ENCODE peak calls at places on chromosomes 13 and 19, in ten cellular contexts. I is neural progenitor cell; H is CD4-positive, CD25-positive, alpha-beta regulatory T cell; E is GM23248; J is CD8-positive, alpha-beta memory T cell; F is heart left ventricle; M is body of pancreas; N is upper lobe of right lung; R is tibial nerve; V is SJCRH30. G is an unnamed sample.
A peak's percentile ranks its signal among the peaks of the same experiment; 100 is the strongest.

GRCh38 chr13:85473144-85473543 is 326.1 kb downstream of the SLITRK6 start:
- DNase-seq in N (no peak), H (no peak), E (no peak), F (no peak), M (no peak), J (no peak), V (no peak), R (no peak), I (no peak), G (no peak)

GRCh38 chr13:107450931-107451330 is 764.4 kb downstream of the LIG4 start:
- DNase-seq in I (no peak), H (no peak), V (no peak), J (no peak), R (peak; percentile 7), M (no peak), F (peak; percentile 34), E (peak; percentile 98), N (no peak), G (no peak)

GRCh38 chr13:36736119-36736726 is 62.4 kb downstream of the SERTM1 start:
- DNase-seq in I (peak; percentile 74), N (no peak), V (peak; percentile 57), R (peak; percentile 64), H (peak; percentile 24), M (peak; percentile 58), E (peak; percentile 83), J (peak; percentile 16), F (peak; percentile 24), G (peak; percentile 39)

GRCh38 chr13:44796597-44797517 is 192.4 kb downstream of the NUFIP1 start:
- DNase-seq in N (no peak), F (no peak), V (no peak), E (no peak), J (no peak), I (no peak), R (no peak), M (no peak), H (no peak), G (no peak)

GRCh38 chr19:33133438-33134031 is 1.6 kb downstream of the WDR88 start:
- DNase-seq in J (no peak), I (peak; percentile 40), F (no peak), H (no peak), N (no peak), E (no peak), M (peak; percentile 35), V (no peak), R (no peak), G (no peak)

GRCh38 chr19:55094456-55095259 is 19.0 kb downstream of the EPS8L1 start:
- DNase-seq in V (no peak), J (no peak), I (peak; percentile 60), H (no peak), E (no peak), F (no peak), N (no peak), M (no peak), R (no peak), G (no peak)

GRCh38 chr19:51025401-51025800 is 1.0 kb downstream of the KLK11 start:
- DNase-seq in M (peak; percentile 40), J (no peak), H (no peak), V (no peak), R (no peak), N (no peak), I (no peak), E (no peak), F (no peak), G (no peak)

GRCh38 chr13:48979892-48980291 is 4.2 kb downstream of the FNDC3A start:
- DNase-seq in N (no peak), H (no peak), J (no peak), I (no peak), E (no peak), F (no peak), R (no peak), V (no peak), M (no peak), G (no peak)

GRCh38 chr19:14544047-14544446 is 14.7 kb downstream of the TECR start:
- DNase-seq in I (no peak), N (no peak), H (no peak), M (no peak), R (no peak), V (no peak), J (no peak), E (no peak), F (no peak), G (no peak)

GRCh38 chr19:14550201-14550754 is 20.9 kb downstream of the TECR start:
- DNase-seq in R (no peak), I (no peak), J (no peak), M (peak; percentile 53), H (no peak), N (no peak), F (no peak), E (no peak), V (no peak), G (no peak)

GRCh38 chr19:14544977-14545715 is 15.8 kb downstream of the TECR start:
- DNase-seq in V (peak; percentile 65), N (peak; percentile 74), F (peak; percentile 56), J (no peak), E (no peak), I (no peak), H (no peak), R (no peak), M (peak; percentile 81), G (no peak)

GRCh38 chr19:14542721-14543328 is 13.4 kb downstream of the TECR start:
- DNase-seq in F (no peak), N (no peak), V (no peak), I (no peak), M (no peak), J (no peak), H (no peak), R (no peak), E (peak; percentile 77), G (no peak)

DNA sequence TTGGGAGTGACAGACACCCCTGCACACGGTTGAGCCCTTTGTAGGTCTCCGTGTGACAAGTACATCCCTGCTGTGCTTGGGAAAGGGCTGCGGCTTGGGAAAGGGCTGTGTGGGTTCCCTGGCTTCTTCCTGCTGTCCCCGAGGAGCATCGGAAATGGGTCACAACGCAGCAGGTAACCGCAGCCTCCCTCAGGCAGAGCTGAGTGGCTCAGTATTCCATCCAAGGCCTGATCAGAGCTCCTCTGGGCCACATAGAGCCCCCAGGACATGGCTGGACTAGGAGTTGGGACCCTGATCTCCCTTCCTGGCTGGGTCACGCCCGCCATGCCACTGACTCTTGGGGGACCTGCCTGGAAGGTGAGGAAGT is 16.3 kb downstream of the TECR start:
- DNase-seq in N (no peak), F (no peak), J (no peak), H (no peak), M (no peak), I (no peak), V (no peak), R (no peak), E (no peak), G (no peak)
- H3K4me3 ChIP-seq in N (no peak overlapping the region), F (no peak overlapping the region), J (no peak overlapping the region), H (no peak overlapping the region), M (no peak overlapping the region), I (no peak overlapping the region), V (no peak overlapping the region), R (no peak overlapping the region), E (no peak overlapping the region), G (no peak overlapping the region)

DNA sequence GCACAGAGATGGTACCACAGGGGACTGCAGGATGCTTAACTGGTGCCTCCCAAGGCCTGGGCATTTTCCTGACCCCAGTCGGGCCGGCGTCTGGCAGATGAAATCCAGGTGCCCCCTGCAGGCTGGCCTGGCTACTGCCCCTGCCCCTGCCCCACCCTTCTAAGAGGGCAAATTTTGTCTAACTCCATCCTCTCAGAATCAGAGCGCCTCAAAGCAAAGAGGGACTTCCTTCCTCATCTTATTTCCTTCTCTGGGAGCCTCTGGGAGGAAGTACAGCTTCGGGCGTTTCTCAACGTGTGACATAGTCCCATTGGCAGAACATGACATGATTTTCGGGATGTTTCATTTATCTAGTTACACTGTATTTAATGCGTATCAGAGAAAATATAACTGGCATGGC is 2.7 kb downstream of the PRKACA start:
- DNase-seq in H (peak; percentile 46), J (peak; percentile 38), F (peak; percentile 51), E (peak; percentile 56), M (peak; percentile 72), I (peak; percentile 60), V (peak; percentile 47), R (no peak), N (peak; percentile 80), G (peak; percentile 42)
- H3K27ac ChIP-seq in H (no peak overlapping the region), J (no peak overlapping the region), F (peak overlapping the region; percentile 96), E (no peak overlapping the region), M (no peak overlapping the region), I (no peak overlapping the region), V (no peak overlapping the region), R (peak overlapping the region; percentile 99), N (peak overlapping the region; percentile 80), G (no peak overlapping the region)

GRCh38 chr19:6056282-6056741 is 54.0 kb downstream of the RFX2 start:
- DNase-seq in N (no peak), H (no peak), J (no peak), I (no peak), R (no peak), V (no peak), M (no peak), F (no peak), E (no peak), G (no peak)

GRCh38 chr19:6056801-6057650 is 53.3 kb downstream of the RFX2 start:
- DNase-seq in R (peak; percentile 80), M (peak; percentile 51), J (no peak), I (no peak), F (peak; percentile 70), H (no peak), V (no peak), N (no peak), E (peak; percentile 98), G (peak; percentile 39)

GRCh38 chr19:6059396-6059947 is 50.8 kb downstream of the RFX2 start:
- DNase-seq in R (no peak), V (no peak), N (no peak), F (no peak), H (no peak), I (no peak), J (no peak), M (no peak), E (no peak), G (no peak)

GRCh38 chr19:6058411-6059201 is 51.7 kb downstream of the RFX2 start:
- DNase-seq in J (no peak), F (no peak), N (no peak), H (no peak), M (no peak), I (no peak), R (no peak), V (no peak), E (no peak), G (no peak)

DNA sequence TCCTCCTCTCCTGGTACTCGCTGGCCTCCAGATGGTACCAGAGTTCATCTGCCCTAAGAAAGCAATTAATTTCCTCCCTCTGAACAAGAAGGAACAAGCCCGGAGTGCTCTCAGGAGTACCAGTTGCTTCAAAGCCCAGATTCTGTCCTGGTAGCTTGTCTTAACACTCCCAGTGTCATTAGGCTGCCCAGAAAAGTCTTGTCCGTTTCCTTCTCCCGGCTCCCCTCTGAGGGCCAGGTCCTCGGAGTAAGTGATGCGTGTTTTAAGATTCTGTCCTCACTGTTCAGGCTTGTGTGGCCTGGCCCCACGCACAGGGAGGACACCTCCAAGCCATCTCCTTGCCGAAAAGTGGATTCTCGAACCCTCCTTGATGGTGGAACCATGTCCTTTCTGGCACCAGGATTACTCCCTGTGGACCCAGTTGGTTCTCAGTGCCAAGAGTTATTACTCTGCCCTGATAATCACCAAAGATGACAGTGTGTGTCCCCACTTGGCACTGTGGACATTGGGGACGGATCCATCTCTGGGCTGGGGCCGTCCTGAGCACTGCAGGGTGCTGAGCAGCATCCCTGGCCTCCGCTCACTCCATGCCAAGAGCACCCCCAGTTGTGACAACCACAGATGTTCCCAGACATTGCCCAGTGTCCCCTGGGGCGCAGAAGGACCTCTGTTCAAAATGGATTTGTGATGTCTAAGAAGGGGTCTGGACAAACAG is 52.5 kb downstream of the RFX2 start:
- DNase-seq in M (no peak), H (no peak), R (no peak), N (no peak), V (no peak), F (no peak), E (no peak), J (no peak), I (no peak), G (no peak)
- H3K4me1 ChIP-seq in M (peaks cover 19% of the 10 kb centered on the region), H (peaks cover 33% of the 10 kb centered on the region), R (peaks cover 23% of the 10 kb centered on the region), N (peaks cover 69% of the 10 kb centered on the region), V (peaks cover 3% of the 10 kb centered on the region), F (peaks cover 70% of the 10 kb centered on the region), E (peaks cover 35% of the 10 kb centered on the region), J (peaks cover 8% of the 10 kb centered on the region), I (no peaks in the 10 kb centered on the region), G (peaks cover 37% of the 10 kb centered on the region)

GRCh38 chr13:98203641-98204326 is 26.7 kb upstream of the RNF113B start:
- DNase-seq in M (no peak), R (no peak), H (no peak), V (no peak), I (no peak), F (no peak), J (no peak), N (no peak), E (peak; percentile 58), G (no peak)

GRCh38 chr13:98204546-98204945 is 27.5 kb upstream of the RNF113B start:
- DNase-seq in I (no peak), H (no peak), J (no peak), R (no peak), N (no peak), M (no peak), E (no peak), F (no peak), V (no peak), G (no peak)

GRCh38 chr13:98208606-98209005 is 31.5 kb upstream of the RNF113B start:
- DNase-seq in R (no peak), I (no peak), F (no peak), N (no peak), J (no peak), H (no peak), V (no peak), E (peak; percentile 15), M (no peak), G (no peak)

GRCh38 chr13:98206946-98207345 is 29.9 kb upstream of the RNF113B start:
- DNase-seq in N (no peak), V (no peak), E (peak; percentile 91), J (no peak), F (no peak), I (no peak), M (no peak), H (no peak), R (no peak), G (no peak)

GRCh38 chr13:98207411-98207810 is 30.3 kb upstream of the RNF113B start:
- DNase-seq in N (no peak), J (no peak), M (no peak), E (peak; percentile 48), I (no peak), R (no peak), V (no peak), F (no peak), H (no peak), G (no peak)
- H3K4me3 ChIP-seq in N (no peak overlapping the region), J (no peak overlapping the region), M (no peak overlapping the region), E (peak overlapping the region; percentile 34), I (no peak overlapping the region), R (no peak overlapping the region), V (no peak overlapping the region), F (no peak overlapping the region), H (no peak overlapping the region), G (no peak overlapping the region)